ENCODE peak calls at places on chromosome 19, in eight cellular contexts. L, T, M, I, J, H, W and Z are unnamed samples.

GRCh38 chr19:35106291-35106583 is 9.4 kb upstream of the FXYD3 start:
- DNase-seq in L (no peak), T (no peak), M (no peak), I (no peak), J (no peak), H (no peak), W (no peak), Z (no peak)

GRCh38 chr19:40641306-40641705 is 40.1 kb downstream of the LTBP4 start:
- DNase-seq in L (no peak), T (no peak), M (no peak), I (no peak), J (no peak), H (no peak), W (no peak), Z (no peak)

GRCh38 chr19:11422163-11423068 is 3.3 kb upstream of the RGL3 start:
- DNase-seq in L (peak), T (peak), M (peak), I (no peak), J (peak), H (peak), W (peak), Z (no peak)

GRCh38 chr19:3065675-3066357 is 3.5 kb upstream of the TLE5 start:
- DNase-seq in L (no peak), T (no peak), M (no peak), I (no peak), J (peak), H (no peak), W (no peak), Z (no peak)

GRCh38 chr19:41223431-41224234 is 4.6 kb downstream of the AXL start:
- DNase-seq in L (peak), T (no peak), M (peak), I (peak), J (no peak), H (no peak), W (peak), Z (no peak)

GRCh38 chr19:38739440-38740251 is 4.6 kb downstream of the CAPN12 start:
- DNase-seq in L (no peak), T (no peak), M (no peak), I (no peak), J (peak), H (no peak), W (peak), Z (peak)

GRCh38 chr19:14632286-14632685 is 42.4 kb downstream of the ADGRE3 start:
- DNase-seq in L (peak), T (no peak), M (no peak), I (no peak), J (peak), H (no peak), W (peak), Z (no peak)

GRCh38 chr19:9650345-9650744 is 24.6 kb downstream of the ZNF562 start:
- DNase-seq in L (no peak), T (no peak), M (no peak), I (no peak), J (no peak), H (no peak), W (no peak), Z (no peak)

GRCh38 chr19:29690842-29691241 is 24.2 kb downstream of the C19orf12 start:
- DNase-seq in L (peak), T (no peak), M (no peak), I (peak), J (no peak), H (no peak), W (peak), Z (no peak)

GRCh38 chr19:41264581-41265375 is 606 bp downstream of the HNRNPUL1 start:
- DNase-seq in L (peak), T (no peak), M (no peak), I (peak), J (peak), H (peak), W (peak), Z (no peak)

GRCh38 chr19:35273686-35274259 is 5.0 kb downstream of the USF2 start:
- DNase-seq in L (no peak), T (no peak), M (no peak), I (no peak), J (no peak), H (no peak), W (no peak), Z (no peak)

GRCh38 chr19:13207237-13208130 is 57.3 kb downstream of the IER2 start:
- DNase-seq in L (no peak), T (peak), M (no peak), I (no peak), J (no peak), H (no peak), W (peak), Z (no peak)

GRCh38 chr19:41144403-41144802 is 30.2 kb downstream of the CYP2F1 start:
- DNase-seq in L (peak), T (no peak), M (peak), I (peak), J (peak), H (peak), W (peak), Z (no peak)

GRCh38 chr19:10191347-10191746 is 3.4 kb downstream of the DNMT1 start:
- DNase-seq in L (no peak), T (no peak), M (no peak), I (peak), J (no peak), H (peak), W (no peak), Z (no peak)

GRCh38 chr19:41426952-41427646 is at the start of gene B3GNT8:
- DNase-seq in L (peak), T (peak), M (peak), I (peak), J (peak), H (peak), W (peak), Z (no peak)

GRCh38 chr19:2548966-2549365 is 73.0 kb downstream of the GADD45B start:
- DNase-seq in L (no peak), T (no peak), M (no peak), I (no peak), J (no peak), H (peak), W (no peak), Z (no peak)

GRCh38 chr19:11942843-11943108 is 17.9 kb downstream of the ZNF700 start:
- DNase-seq in L (no peak), T (no peak), M (no peak), I (peak), J (no peak), H (no peak), W (no peak), Z (no peak)

GRCh38 chr19:33621811-33622504 is at the start of gene CHST8:
- DNase-seq in L (no peak), T (peak), M (no peak), I (no peak), J (peak), H (peak), W (peak), Z (peak)

GRCh38 chr19:30224689-30225606 is 147.2 kb upstream of the ZNF536 start:
- DNase-seq in L (no peak), T (peak), M (no peak), I (no peak), J (peak), H (no peak), W (peak), Z (no peak)

GRCh38 chr19:28736528-28736927 is 476.4 kb downstream of the UQCRFS1 start:
- DNase-seq in L (no peak), T (no peak), M (no peak), I (no peak), J (no peak), H (no peak), W (no peak), Z (no peak)

GRCh38 chr19:49497047-49497789 is 984 bp downstream of the RPS11 start:
- DNase-seq in L (peak), T (no peak), M (no peak), I (peak), J (peak), H (peak), W (peak), Z (no peak)

GRCh38 chr19:33400856-33401682 is 27.6 kb downstream of the CEBPG start:
- DNase-seq in L (no peak), T (no peak), M (no peak), I (no peak), J (peak), H (peak), W (no peak), Z (no peak)

GRCh38 chr19:31419871-31420430 is 70.7 kb upstream of the TSHZ3 start:
- DNase-seq in L (no peak), T (no peak), M (no peak), I (no peak), J (no peak), H (no peak), W (peak), Z (no peak)

GRCh38 chr19:39563408-39563807 is 23.4 kb upstream of the EID2 start:
- DNase-seq in L (peak), T (no peak), M (peak), I (no peak), J (no peak), H (no peak), W (no peak), Z (no peak)

GRCh38 chr19:56301152-56301551 is 13.5 kb downstream of the ZSCAN5A start:
- DNase-seq in L (no peak), T (no peak), M (no peak), I (no peak), J (no peak), H (no peak), W (no peak), Z (no peak)

GRCh38 chr19:47598407-47599349 is 10.3 kb upstream of the BICRA start:
- DNase-seq in L (peak), T (peak), M (peak), I (peak), J (no peak), H (no peak), W (peak), Z (no peak)

GRCh38 chr19:10087296-10088061 is 1.4 kb downstream of the SHFL start:
- DNase-seq in L (no peak), T (no peak), M (no peak), I (no peak), J (no peak), H (no peak), W (peak), Z (peak)

GRCh38 chr19:913080-913748 is at the start of gene R3HDM4:
- DNase-seq in L (peak), T (peak), M (no peak), I (no peak), J (peak), H (peak), W (peak), Z (peak)

GRCh38 chr19:42634409-42635232 is 39.9 kb upstream of the CEACAM8 start:
- DNase-seq in L (peak), T (no peak), M (no peak), I (no peak), J (peak), H (no peak), W (peak), Z (no peak)

GRCh38 chr19:36213793-36214387 is 575 bp downstream of the ZNF565 start:
- DNase-seq in L (peak), T (peak), M (no peak), I (no peak), J (no peak), H (no peak), W (no peak), Z (no peak)

GRCh38 chr19:33727331-33728028 is 69.2 kb upstream of the KCTD15 start:
- DNase-seq in L (no peak), T (no peak), M (no peak), I (no peak), J (no peak), H (no peak), W (no peak), Z (no peak)

GRCh38 chr19:35908010-35908441 is at the start of gene TYROBP:
- DNase-seq in L (no peak), T (no peak), M (no peak), I (no peak), J (no peak), H (peak), W (no peak), Z (no peak)

GRCh38 chr19:50500060-50500752 is 10.8 kb downstream of the JOSD2 start:
- DNase-seq in L (peak), T (no peak), M (no peak), I (no peak), J (peak), H (peak), W (peak), Z (no peak)

GRCh38 chr19:58471736-58472135 is 4.4 kb upstream of the ZNF446 start:
- DNase-seq in L (no peak), T (no peak), M (no peak), I (no peak), J (peak), H (no peak), W (no peak), Z (no peak)

DNA sequence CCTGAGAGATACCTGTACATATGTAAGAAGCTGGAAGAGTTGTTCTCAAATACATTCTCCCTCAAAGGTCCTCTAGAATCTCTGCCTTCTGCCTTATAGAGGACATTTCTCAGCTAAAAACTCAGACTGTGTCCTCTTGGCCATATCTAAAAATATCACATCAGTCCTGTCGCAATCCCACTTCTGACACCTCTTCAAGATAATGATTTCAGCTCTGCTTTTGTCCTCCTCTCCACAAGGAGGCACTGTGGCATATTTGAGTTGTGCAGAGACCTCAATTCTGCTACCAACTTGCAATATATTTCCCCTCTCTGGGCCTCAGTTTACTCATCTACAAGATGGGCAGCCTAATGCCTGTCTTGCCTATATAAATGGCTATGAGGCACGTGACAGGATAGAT is 16.6 kb downstream of the ADAMTS10 start:
- DNase-seq in L (no peak), T (no peak), M (no peak), I (no peak), J (no peak), H (no peak), W (no peak), Z (no peak)
- TF ChIP-seq CTCF in L (no peak), T (peak), M (no peak), I (peak), J (peak), H (peak), W (peak), Z (no peak)

GRCh38 chr19:18304496-18305312 is 18.2 kb downstream of the LSM4 start:
- DNase-seq in L (peak), T (peak), M (no peak), I (peak), J (peak), H (peak), W (peak), Z (peak)
- TF ChIP-seq CTCF in L (no peak), T (no peak), M (no peak), I (no peak), J (no peak), H (no peak), W (no peak), Z (no peak)

GRCh38 chr19:44690131-44690440 is 8.9 kb upstream of the CEACAM16 start:
- DNase-seq in L (no peak), T (no peak), M (no peak), I (no peak), J (no peak), H (no peak), W (no peak), Z (no peak)

GRCh38 chr19:44692379-44692721 is 6.6 kb upstream of the CEACAM16 start:
- DNase-seq in L (no peak), T (no peak), M (no peak), I (no peak), J (no peak), H (no peak), W (no peak), Z (no peak)

GRCh38 chr19:44697670-44698034 is 1.3 kb upstream of the CEACAM16 start:
- DNase-seq in L (no peak), T (no peak), M (no peak), I (no peak), J (no peak), H (no peak), W (no peak), Z (no peak)

GRCh38 chr19:44696939-44697669 is 1.8 kb upstream of the CEACAM16 start:
- DNase-seq in L (no peak), T (no peak), M (no peak), I (no peak), J (no peak), H (no peak), W (peak), Z (no peak)

GRCh38 chr19:44694184-44694579 is 4.8 kb upstream of the CEACAM16 start:
- DNase-seq in L (no peak), T (no peak), M (no peak), I (no peak), J (no peak), H (no peak), W (peak), Z (no peak)
- TF ChIP-seq CTCF in L (no peak), T (peak), M (peak), I (peak), J (peak), H (peak), W (peak), Z (peak)

DNA sequence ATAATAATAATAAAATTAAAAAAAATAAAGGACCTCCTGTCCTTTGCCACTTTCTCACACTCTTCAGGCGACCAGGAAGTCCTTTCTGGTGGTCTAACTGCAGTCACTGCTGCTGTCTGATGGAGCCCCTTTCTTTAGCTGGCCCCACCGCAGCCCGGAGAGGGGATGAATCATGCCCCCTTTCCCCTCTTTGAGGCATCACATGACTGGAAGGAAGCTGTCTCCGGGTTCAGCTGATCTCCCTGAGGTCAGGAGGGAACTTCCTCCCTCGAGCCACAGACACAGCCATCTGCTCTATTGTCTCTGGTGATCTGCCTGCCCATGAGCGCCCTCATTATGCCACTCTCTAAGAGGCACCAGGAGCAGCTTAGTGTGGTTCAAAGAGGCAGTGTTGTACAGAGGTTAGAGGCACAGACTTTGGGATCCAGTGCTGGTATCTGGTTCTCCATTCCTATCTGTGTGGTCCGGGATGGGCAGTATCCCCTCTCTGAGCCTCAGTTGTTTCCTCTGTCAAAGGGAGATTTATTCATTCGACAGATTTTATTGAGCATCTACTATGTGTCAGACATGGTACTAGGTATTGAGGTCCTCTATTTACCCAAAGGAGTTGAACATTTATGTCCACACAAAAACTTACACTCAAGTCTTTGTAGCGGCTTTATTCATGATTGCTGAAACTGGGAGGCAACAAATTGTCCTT is 30.0 kb downstream of the VAV1 start:
- DNase-seq in L (no peak), T (no peak), M (no peak), I (no peak), J (no peak), H (peak), W (peak), Z (no peak)
- TF ChIP-seq CTCF in L (no peak), T (no peak), M (no peak), I (no peak), J (no peak), H (no peak), W (no peak), Z (no peak)

DNA sequence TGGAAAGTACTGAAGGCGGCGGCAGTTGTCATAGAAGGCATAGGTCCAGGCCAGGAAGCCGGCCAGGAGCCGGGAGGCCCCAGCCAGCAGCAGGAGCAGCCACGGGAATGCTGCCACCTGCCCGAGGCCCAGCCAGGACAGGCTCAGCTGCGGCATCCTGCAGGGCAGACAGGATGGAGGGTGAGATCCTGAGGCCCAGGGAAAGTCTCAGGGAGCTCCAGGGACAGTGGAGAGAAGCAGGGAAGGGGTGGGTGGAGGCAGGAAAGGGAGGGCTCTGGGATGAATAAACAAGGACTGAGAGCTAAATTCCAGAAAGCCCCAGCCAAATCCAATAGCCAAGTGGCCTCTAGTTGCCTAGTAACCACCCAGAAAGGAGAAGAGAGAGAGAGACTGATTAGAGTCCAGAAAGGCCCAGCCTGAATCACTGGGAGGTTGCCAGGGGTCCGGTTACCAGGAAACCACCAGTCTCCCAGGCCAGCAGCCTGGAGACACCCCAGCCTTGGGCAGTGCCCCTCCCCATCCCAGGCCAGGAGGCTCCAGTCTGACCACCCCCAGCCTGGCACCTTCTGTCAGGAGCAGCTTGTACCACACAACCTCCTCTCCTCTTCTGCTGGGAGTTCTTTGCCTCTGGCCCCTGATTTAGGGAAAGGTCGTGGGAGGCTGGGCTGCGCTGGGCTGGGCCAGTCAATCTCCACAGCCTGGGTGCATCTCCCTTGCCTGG is 7.5 kb upstream of the OR10H5 start:
- DNase-seq in L (peak), T (no peak), M (no peak), I (no peak), J (no peak), H (peak), W (no peak), Z (no peak)
- TF ChIP-seq CTCF in L (no peak), T (no peak), M (no peak), I (no peak), J (no peak), H (peak), W (no peak), Z (no peak)

GRCh38 chr19:5136060-5136855 is 167.3 kb downstream of the KDM4B start:
- DNase-seq in L (no peak), T (no peak), M (no peak), I (no peak), J (no peak), H (no peak), W (no peak), Z (no peak)

GRCh38 chr19:5134683-5135082 is 165.8 kb downstream of the KDM4B start:
- DNase-seq in L (no peak), T (no peak), M (no peak), I (no peak), J (no peak), H (no peak), W (no peak), Z (no peak)

GRCh38 chr19:5137114-5137513 is 168.2 kb downstream of the KDM4B start:
- DNase-seq in L (no peak), T (no peak), M (no peak), I (no peak), J (no peak), H (no peak), W (no peak), Z (no peak)

GRCh38 chr19:5138606-5139594 is 170.0 kb downstream of the KDM4B start:
- DNase-seq in L (no peak), T (no peak), M (no peak), I (peak), J (no peak), H (peak), W (no peak), Z (no peak)

GRCh38 chr19:5137571-5138124 is 168.7 kb downstream of the KDM4B start:
- DNase-seq in L (no peak), T (no peak), M (peak), I (no peak), J (peak), H (no peak), W (peak), Z (no peak)
- TF ChIP-seq CTCF in L (no peak), T (peak), M (peak), I (peak), J (peak), H (peak), W (peak), Z (no peak)

GRCh38 chr19:53660584-53660983 is 28.8 kb downstream of the DPRX start:
- DNase-seq in L (no peak), T (no peak), M (no peak), I (no peak), J (no peak), H (no peak), W (no peak), Z (no peak)

GRCh38 chr19:53657330-53657729 is 25.5 kb downstream of the DPRX start:
- DNase-seq in L (no peak), T (no peak), M (no peak), I (no peak), J (no peak), H (no peak), W (no peak), Z (no peak)

GRCh38 chr19:53662209-53662608 is 30.4 kb downstream of the DPRX start:
- DNase-seq in L (no peak), T (no peak), M (no peak), I (no peak), J (no peak), H (no peak), W (no peak), Z (no peak)

GRCh38 chr19:53657778-53658177 is 26.0 kb downstream of the DPRX start:
- DNase-seq in L (no peak), T (no peak), M (no peak), I (no peak), J (no peak), H (peak), W (no peak), Z (no peak)

GRCh38 chr19:53659292-53659691 is 27.5 kb downstream of the DPRX start:
- DNase-seq in L (no peak), T (peak), M (peak), I (no peak), J (peak), H (peak), W (peak), Z (no peak)
- TF ChIP-seq CTCF in L (no peak), T (no peak), M (peak), I (no peak), J (peak), H (peak), W (peak), Z (no peak)